ENCODE peak calls at places on chromosomes 12 and 14, in eight cellular contexts. One of them, this sample, is unnamed.

GRCh38 chr14:68427550-68427890 is 365.3 kb downstream of the ZFP36L1 start:
- DNase-seq in cardiac fibroblast: no peak
- DNase-seq in activated T-helper 9 cell treated with anti-CD3 and anti-CD28 coated beads, Interleukin-2, amount 50 U/mL, for 16 hours: no peak
- DNase-seq in epithelial cell of esophagus: no peak
- DNase-seq in stimulated activated CD4-positive, alpha-beta T cell treated with anti-CD3 and anti-CD28 coated beads, Interleukin-1b, Interleukin-23, amount 100 ng/mL, for 24 hours: no peak
- DNase-seq in NCI-H2081: no peak
- DNase-seq in NCI-H1417: no peak
- DNase-seq in NCI-H345: no peak
- DNase-seq in this sample: no peak

GRCh38 chr14:93326196-93326595 is 6.6 kb downstream of the BTBD7 start:
- DNase-seq in stimulated activated CD4-positive, alpha-beta T cell treated with anti-CD3 and anti-CD28 coated beads, Interleukin-1b, Interleukin-23, amount 100 ng/mL, for 24 hours: no peak
- DNase-seq in activated T-helper 9 cell treated with anti-CD3 and anti-CD28 coated beads, Interleukin-2, amount 50 U/mL, for 16 hours: no peak
- DNase-seq in NCI-H1417: no peak
- DNase-seq in NCI-H2081: no peak
- DNase-seq in epithelial cell of esophagus: peak
- DNase-seq in NCI-H345: no peak
- DNase-seq in cardiac fibroblast: no peak
- DNase-seq in this sample: no peak

GRCh38 chr14:100155049-100155621 is 4.3 kb downstream of the DEGS2 start:
- DNase-seq in NCI-H345: peak
- DNase-seq in cardiac fibroblast: no peak
- DNase-seq in NCI-H2081: no peak
- DNase-seq in activated T-helper 9 cell treated with anti-CD3 and anti-CD28 coated beads, Interleukin-2, amount 50 U/mL, for 16 hours: no peak
- DNase-seq in NCI-H1417: no peak
- DNase-seq in stimulated activated CD4-positive, alpha-beta T cell treated with anti-CD3 and anti-CD28 coated beads, Interleukin-1b, Interleukin-23, amount 100 ng/mL, for 24 hours: no peak
- DNase-seq in epithelial cell of esophagus: peak
- DNase-seq in this sample: no peak

GRCh38 chr12:89151536-89151935 is 200.8 kb downstream of the DUSP6 start:
- DNase-seq in cardiac fibroblast: no peak
- DNase-seq in stimulated activated CD4-positive, alpha-beta T cell treated with anti-CD3 and anti-CD28 coated beads, Interleukin-1b, Interleukin-23, amount 100 ng/mL, for 24 hours: no peak
- DNase-seq in NCI-H2081: no peak
- DNase-seq in NCI-H1417: no peak
- DNase-seq in activated T-helper 9 cell treated with anti-CD3 and anti-CD28 coated beads, Interleukin-2, amount 50 U/mL, for 16 hours: no peak
- DNase-seq in NCI-H345: no peak
- DNase-seq in epithelial cell of esophagus: no peak
- DNase-seq in this sample: no peak

GRCh38 chr12:110338754-110339153 is 57.7 kb downstream of the ATP2A2 start:
- DNase-seq in epithelial cell of esophagus: no peak
- DNase-seq in NCI-H1417: no peak
- DNase-seq in cardiac fibroblast: peak
- DNase-seq in NCI-H2081: no peak
- DNase-seq in NCI-H345: no peak
- DNase-seq in activated T-helper 9 cell treated with anti-CD3 and anti-CD28 coated beads, Interleukin-2, amount 50 U/mL, for 16 hours: no peak
- DNase-seq in stimulated activated CD4-positive, alpha-beta T cell treated with anti-CD3 and anti-CD28 coated beads, Interleukin-1b, Interleukin-23, amount 100 ng/mL, for 24 hours: no peak
- DNase-seq in this sample: no peak

GRCh38 chr14:71322660-71323250 is 415.5 kb downstream of the PCNX1 start:
- DNase-seq in NCI-H1417: peak
- DNase-seq in activated T-helper 9 cell treated with anti-CD3 and anti-CD28 coated beads, Interleukin-2, amount 50 U/mL, for 16 hours: no peak
- DNase-seq in epithelial cell of esophagus: peak
- DNase-seq in stimulated activated CD4-positive, alpha-beta T cell treated with anti-CD3 and anti-CD28 coated beads, Interleukin-1b, Interleukin-23, amount 100 ng/mL, for 24 hours: no peak
- DNase-seq in NCI-H2081: no peak
- DNase-seq in cardiac fibroblast: peak
- DNase-seq in NCI-H345: peak
- DNase-seq in this sample: no peak

GRCh38 chr12:116346222-116346621 is 68.7 kb upstream of the MED13L start:
- DNase-seq in NCI-H345: no peak
- DNase-seq in activated T-helper 9 cell treated with anti-CD3 and anti-CD28 coated beads, Interleukin-2, amount 50 U/mL, for 16 hours: no peak
- DNase-seq in stimulated activated CD4-positive, alpha-beta T cell treated with anti-CD3 and anti-CD28 coated beads, Interleukin-1b, Interleukin-23, amount 100 ng/mL, for 24 hours: no peak
- DNase-seq in NCI-H2081: no peak
- DNase-seq in epithelial cell of esophagus: no peak
- DNase-seq in cardiac fibroblast: peak
- DNase-seq in NCI-H1417: no peak
- DNase-seq in this sample: no peak

GRCh38 chr14:80974338-80975078 is 19.1 kb downstream of the TSHR start:
- DNase-seq in cardiac fibroblast: peak
- DNase-seq in activated T-helper 9 cell treated with anti-CD3 and anti-CD28 coated beads, Interleukin-2, amount 50 U/mL, for 16 hours: no peak
- DNase-seq in epithelial cell of esophagus: peak
- DNase-seq in NCI-H2081: peak
- DNase-seq in NCI-H345: no peak
- DNase-seq in stimulated activated CD4-positive, alpha-beta T cell treated with anti-CD3 and anti-CD28 coated beads, Interleukin-1b, Interleukin-23, amount 100 ng/mL, for 24 hours: no peak
- DNase-seq in NCI-H1417: no peak
- DNase-seq in this sample: no peak

GRCh38 chr12:55072093-55072492 is 52.3 kb downstream of the NEUROD4 start:
- DNase-seq in epithelial cell of esophagus: peak
- DNase-seq in cardiac fibroblast: peak
- DNase-seq in NCI-H345: peak
- DNase-seq in activated T-helper 9 cell treated with anti-CD3 and anti-CD28 coated beads, Interleukin-2, amount 50 U/mL, for 16 hours: peak
- DNase-seq in NCI-H1417: peak
- DNase-seq in stimulated activated CD4-positive, alpha-beta T cell treated with anti-CD3 and anti-CD28 coated beads, Interleukin-1b, Interleukin-23, amount 100 ng/mL, for 24 hours: peak
- DNase-seq in NCI-H2081: no peak
- DNase-seq in this sample: peak

GRCh38 chr12:40034156-40034555 is 71.7 kb downstream of the SLC2A13 start:
- DNase-seq in stimulated activated CD4-positive, alpha-beta T cell treated with anti-CD3 and anti-CD28 coated beads, Interleukin-1b, Interleukin-23, amount 100 ng/mL, for 24 hours: no peak
- DNase-seq in NCI-H2081: no peak
- DNase-seq in activated T-helper 9 cell treated with anti-CD3 and anti-CD28 coated beads, Interleukin-2, amount 50 U/mL, for 16 hours: no peak
- DNase-seq in cardiac fibroblast: no peak
- DNase-seq in NCI-H1417: no peak
- DNase-seq in NCI-H345: no peak
- DNase-seq in epithelial cell of esophagus: no peak
- DNase-seq in this sample: no peak

GRCh38 chr14:41051801-41052200 is 554.9 kb upstream of the LRFN5 start:
- DNase-seq in activated T-helper 9 cell treated with anti-CD3 and anti-CD28 coated beads, Interleukin-2, amount 50 U/mL, for 16 hours: no peak
- DNase-seq in NCI-H1417: no peak
- DNase-seq in epithelial cell of esophagus: no peak
- DNase-seq in cardiac fibroblast: no peak
- DNase-seq in NCI-H2081: no peak
- DNase-seq in stimulated activated CD4-positive, alpha-beta T cell treated with anti-CD3 and anti-CD28 coated beads, Interleukin-1b, Interleukin-23, amount 100 ng/mL, for 24 hours: no peak
- DNase-seq in NCI-H345: no peak
- DNase-seq in this sample: no peak

GRCh38 chr12:20289512-20289911 is 78.8 kb upstream of the PDE3A start:
- DNase-seq in activated T-helper 9 cell treated with anti-CD3 and anti-CD28 coated beads, Interleukin-2, amount 50 U/mL, for 16 hours: no peak
- DNase-seq in NCI-H1417: no peak
- DNase-seq in cardiac fibroblast: no peak
- DNase-seq in NCI-H2081: no peak
- DNase-seq in epithelial cell of esophagus: no peak
- DNase-seq in stimulated activated CD4-positive, alpha-beta T cell treated with anti-CD3 and anti-CD28 coated beads, Interleukin-1b, Interleukin-23, amount 100 ng/mL, for 24 hours: no peak
- DNase-seq in NCI-H345: no peak
- DNase-seq in this sample: no peak

GRCh38 chr12:14256555-14257169 is 108.8 kb upstream of the ATF7IP start:
- DNase-seq in epithelial cell of esophagus: peak
- DNase-seq in stimulated activated CD4-positive, alpha-beta T cell treated with anti-CD3 and anti-CD28 coated beads, Interleukin-1b, Interleukin-23, amount 100 ng/mL, for 24 hours: peak
- DNase-seq in activated T-helper 9 cell treated with anti-CD3 and anti-CD28 coated beads, Interleukin-2, amount 50 U/mL, for 16 hours: peak
- DNase-seq in cardiac fibroblast: peak
- DNase-seq in NCI-H345: peak
- DNase-seq in NCI-H2081: peak
- DNase-seq in NCI-H1417: peak
- DNase-seq in this sample: no peak